ENCODE peak calls at places on chromosomes 6 and 20, in four cellular contexts. T, G, K and A are unnamed samples.

GRCh38 chr6:107821591-107821990 is 2.5 kb downstream of the SCML4 start:
- DNase-seq in T (no peak), G (no peak), K (no peak), A (no peak)

GRCh38 chr6:116564296-116564695 is 7.0 kb upstream of the RWDD1 start:
- DNase-seq in T (no peak), G (no peak), K (peak; percentile 43), A (no peak)

GRCh38 chr6:138371720-138372119 is 6.0 kb upstream of the SMIM28 start:
- DNase-seq in T (no peak), G (no peak), K (no peak), A (no peak)

GRCh38 chr6:27129095-27129815 is 118.2 kb upstream of the PRSS16 start:
- DNase-seq in T (no peak), G (no peak), K (peak; percentile 38), A (no peak)

GRCh38 chr6:94036024-94036423 is 616.7 kb upstream of the EPHA7 start:
- DNase-seq in T (no peak), G (no peak), K (no peak), A (no peak)

GRCh38 chr6:123931928-123932327 is 128.3 kb downstream of the NKAIN2 start:
- DNase-seq in T (no peak), G (no peak), K (no peak), A (no peak)

GRCh38 chr6:159013229-159013628 is 13.2 kb upstream of the RSPH3 start:
- DNase-seq in T (no peak), G (no peak), K (no peak), A (no peak)

GRCh38 chr20:30513050-30513628 is 744.3 kb upstream of the DEFB115 start:
- DNase-seq in T (no peak), G (no peak), K (no peak), A (peak; percentile 37)

GRCh38 chr6:107646176-107646575 is 156.3 kb downstream of the SOBP start:
- DNase-seq in T (no peak), G (no peak), K (no peak), A (no peak)

GRCh38 chr20:63587781-63588591 is 13.9 kb upstream of the HELZ2 start:
- DNase-seq in T (no peak), G (peak; percentile 20), K (no peak), A (no peak)

GRCh38 chr20:7770578-7770977 is 169.7 kb downstream of the HAO1 start:
- DNase-seq in T (no peak), G (no peak), K (no peak), A (no peak)

GRCh38 chr6:151067684-151068596 is 171.8 kb upstream of the AKAP12 start:
- DNase-seq in T (no peak), G (no peak), K (peak; percentile 97), A (no peak)

GRCh38 chr20:53578492-53579222 is 15.0 kb downstream of the ZNF217 start:
- DNase-seq in T (no peak), G (no peak), K (peak; percentile 89), A (peak; percentile 69)

GRCh38 chr20:57773059-57773815 is 63.4 kb upstream of the PMEPA1 start:
- DNase-seq in T (no peak), G (no peak), K (no peak), A (peak; percentile 11)

GRCh38 chr6:30196376-30196775 is 16.8 kb downstream of the TRIM26 start:
- DNase-seq in T (no peak), G (no peak), K (no peak), A (no peak)
- H3K36me3 ChIP-seq in T (peaks cover 54% of the 10 kb centered on the region), G (no peaks in the 10 kb centered on the region), K (peaks cover 44% of the 10 kb centered on the region), A (peaks cover 11% of the 10 kb centered on the region)

DNA sequence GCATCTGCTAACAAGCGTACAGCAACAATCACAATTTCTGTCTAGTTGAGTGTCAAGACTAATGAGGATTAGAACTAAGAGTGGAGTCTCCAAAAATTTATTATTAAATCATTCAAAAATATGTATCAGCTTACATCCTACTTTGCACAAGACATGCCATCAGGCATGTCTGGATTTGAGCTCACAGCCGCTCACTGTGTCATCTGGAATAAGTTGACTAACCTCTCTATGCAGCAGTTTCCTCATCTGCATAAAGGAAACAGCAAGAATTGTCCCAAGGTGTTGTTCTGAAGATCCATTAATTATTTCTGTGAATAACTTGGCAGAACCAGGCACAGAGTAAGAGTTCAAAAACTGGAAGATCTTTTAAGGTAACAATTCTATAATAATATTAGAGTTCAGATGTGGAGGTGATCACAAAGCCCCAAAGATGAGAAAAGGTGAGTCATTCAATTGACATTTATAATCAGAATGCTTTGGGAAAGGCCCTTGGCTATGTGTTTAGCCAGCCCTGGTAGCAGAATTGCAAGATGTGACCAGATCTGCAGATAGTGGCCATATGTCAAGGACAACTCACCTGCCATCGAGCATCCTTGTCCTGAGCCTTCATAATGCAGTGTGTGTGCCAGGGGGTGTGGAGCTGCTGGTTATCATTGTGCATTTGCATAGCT is 264.0 kb downstream of the FOXA2 start:
- DNase-seq in T (no peak), G (no peak), K (no peak), A (no peak)
- H3K4me3 ChIP-seq in T (no peak overlapping the region), G (no peak overlapping the region), K (no peak overlapping the region), A (no peak overlapping the region)

GRCh38 chr6:17011985-17012384 is 89.9 kb upstream of the STMND1 start:
- DNase-seq in T (no peak), G (no peak), K (no peak), A (no peak)
- H3K36me3 ChIP-seq in T (no peaks in the 10 kb centered on the region), G (no peaks in the 10 kb centered on the region), K (no peaks in the 10 kb centered on the region), A (no peaks in the 10 kb centered on the region)

DNA sequence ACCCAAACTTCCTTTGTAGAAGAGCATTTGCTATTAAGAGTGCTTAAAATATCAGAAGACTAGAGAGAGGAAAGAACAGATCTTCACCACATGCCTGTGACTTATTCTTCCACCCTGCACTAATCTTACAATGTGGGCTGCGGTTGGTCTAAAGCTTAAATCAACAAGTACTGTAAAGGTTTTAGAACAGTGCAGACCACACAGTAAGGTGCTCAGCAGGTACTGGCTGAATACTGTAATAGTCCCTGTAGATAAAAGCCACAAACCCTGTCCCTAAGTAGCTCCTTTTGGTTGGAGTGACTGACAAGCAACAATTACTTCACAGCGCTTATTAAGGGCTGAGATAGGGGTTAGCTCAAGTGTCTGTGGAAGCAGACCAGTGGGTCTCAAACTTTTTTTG is 972 bp upstream of the PHF3 start:
- DNase-seq in T (no peak), G (no peak), K (no peak), A (peak; percentile 32)
- H3K4me3 ChIP-seq in T (no peak overlapping the region), G (no peak overlapping the region), K (no peak overlapping the region), A (no peak overlapping the region)

GRCh38 chr20:18188446-18188845 is 50.8 kb downstream of the KAT14 start:
- DNase-seq in T (no peak), G (no peak), K (peak; percentile 5), A (no peak)
- H3K36me3 ChIP-seq in T (peaks cover 32% of the 10 kb centered on the region), G (peaks cover 4% of the 10 kb centered on the region), K (peaks cover 21% of the 10 kb centered on the region), A (peaks cover 7% of the 10 kb centered on the region)

GRCh38 chr6:90217621-90218496 is 78.8 kb downstream of the BACH2 start:
- DNase-seq in T (no peak), G (peak; percentile 66), K (no peak), A (no peak)

GRCh38 chr6:90222008-90222407 is 74.6 kb downstream of the BACH2 start:
- DNase-seq in T (no peak), G (no peak), K (no peak), A (no peak)

GRCh38 chr6:90221403-90221802 is 75.2 kb downstream of the BACH2 start:
- DNase-seq in T (no peak), G (no peak), K (no peak), A (no peak)

GRCh38 chr6:90220273-90220672 is 76.4 kb downstream of the BACH2 start:
- DNase-seq in T (no peak), G (no peak), K (no peak), A (no peak)

GRCh38 chr6:90219168-90219985 is 77.3 kb downstream of the BACH2 start:
- DNase-seq in T (no peak), G (no peak), K (peak; percentile 90), A (no peak)
- H3K4me3 ChIP-seq in T (peak overlapping the region; percentile 50), G (no peak overlapping the region), K (peak overlapping the region; percentile 11), A (no peak overlapping the region)

GRCh38 chr6:38681850-38682249 is 21.1 kb downstream of the GLO1 start:
- DNase-seq in T (no peak), G (no peak), K (no peak), A (no peak)
- H3K36me3 ChIP-seq in T (peaks cover 25% of the 10 kb centered on the region), G (no peaks in the 10 kb centered on the region), K (peaks cover 13% of the 10 kb centered on the region), A (peaks cover 23% of the 10 kb centered on the region)

DNA sequence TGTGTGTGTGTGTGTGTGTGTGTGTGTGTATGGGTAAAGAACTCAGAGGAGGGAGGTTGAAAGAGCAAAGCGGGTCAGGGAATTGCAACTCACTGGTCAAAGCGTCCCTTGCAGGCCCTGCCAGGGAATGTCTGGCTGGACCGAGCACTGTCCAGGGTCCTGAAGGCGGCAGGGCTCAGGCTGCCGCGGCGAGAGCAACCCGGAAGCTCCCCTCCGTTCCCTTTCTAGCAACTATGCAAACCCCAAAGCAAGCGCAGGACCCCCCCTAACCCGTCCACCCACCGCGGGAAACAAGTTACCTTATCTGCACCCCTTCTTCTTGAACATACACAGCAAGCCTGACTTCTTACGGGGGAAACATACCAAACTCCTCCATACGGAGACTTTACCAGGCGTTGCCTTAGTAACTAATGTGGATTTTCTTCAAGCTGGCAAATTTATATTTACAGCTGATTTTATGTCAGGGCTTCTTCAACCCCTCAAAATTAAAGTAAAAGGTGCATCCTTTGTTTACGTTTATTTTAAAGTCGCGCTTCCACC is 542 bp upstream of the GRM1 start:
- DNase-seq in T (no peak), G (no peak), K (peak; percentile 42), A (peak; percentile 82)
- H3K4me3 ChIP-seq in T (peak overlapping the region; percentile 36), G (no peak overlapping the region), K (no peak overlapping the region), A (peak overlapping the region; percentile 52)

DNA sequence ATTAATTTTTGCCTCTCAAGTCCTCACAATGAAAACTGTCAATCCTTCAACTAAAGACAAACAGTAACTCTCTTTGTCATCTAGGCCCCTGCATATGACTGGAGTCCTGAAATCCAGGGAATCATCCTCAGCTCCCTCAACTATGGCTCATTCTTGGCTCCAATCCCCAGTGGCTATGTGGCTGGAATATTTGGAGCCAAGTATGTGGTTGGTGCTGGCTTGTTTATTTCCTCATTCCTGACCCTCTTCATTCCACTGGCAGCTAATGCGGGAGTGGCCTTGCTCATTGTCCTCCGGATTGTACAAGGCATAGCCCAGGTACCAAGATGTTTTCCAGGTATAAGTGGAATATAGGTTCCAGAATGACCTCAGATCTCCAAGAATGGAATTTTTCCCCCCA is 15.4 kb downstream of the SLC17A4 start:
- DNase-seq in T (no peak), G (no peak), K (no peak), A (no peak)
- H3K36me3 ChIP-seq in T (no peaks in the 10 kb centered on the region), G (no peaks in the 10 kb centered on the region), K (no peaks in the 10 kb centered on the region), A (no peaks in the 10 kb centered on the region)